ENCODE peak calls at places on chromosomes 11 and 22, in four cellular contexts. D, O, H and I are unnamed samples.

GRCh38 chr22:37198290-37199102 is 10.4 kb upstream of the C1QTNF6 start:
- DNase-seq in H (peak; percentile 80), O (peak; percentile 88), D (peak; percentile 87), I (peak; percentile 72)

GRCh38 chr22:31446208-31446607 is 43.4 kb downstream of the EIF4ENIF1 start:
- DNase-seq in H (no peak), O (no peak), D (no peak), I (no peak)

GRCh38 chr11:64173616-64174355 is 7.9 kb upstream of the MACROD1 start:
- DNase-seq in H (no peak), D (no peak), O (no peak), I (no peak)

GRCh38 chr22:38172489-38173155 is 9.0 kb downstream of the PLA2G6 start:
- DNase-seq in D (no peak), H (peak; percentile 66), O (no peak), I (no peak)

GRCh38 chr11:44842219-44842618 is 108.5 kb downstream of the TP53I11 start:
- DNase-seq in D (no peak), H (no peak), O (no peak), I (no peak)

GRCh38 chr11:125944350-125945010 is 1.4 kb upstream of the VSIG10L2 start:
- DNase-seq in H (no peak), D (no peak), O (no peak), I (no peak)

GRCh38 chr11:10305964-10306918 is 1.4 kb downstream of the ADM start:
- DNase-seq in D (peak; percentile 65), O (peak; percentile 38), H (no peak), I (peak; percentile 9)

GRCh38 chr11:93370260-93370659 is 39.7 kb downstream of the DEUP1 start:
- DNase-seq in D (no peak), H (no peak), O (no peak), I (no peak)

GRCh38 chr11:34052608-34053160 is 1.2 kb downstream of the CAPRIN1 start:
- DNase-seq in H (no peak), D (no peak), O (peak; percentile 36), I (peak; percentile 47)

GRCh38 chr11:110174645-110175310 is 81.6 kb downstream of the ZC3H12C start:
- DNase-seq in O (no peak), H (no peak), D (no peak), I (no peak)

GRCh38 chr11:12122083-12122482 is 11.7 kb downstream of the MICAL2 start:
- DNase-seq in D (peak; percentile 60), H (peak; percentile 32), O (peak; percentile 50), I (no peak)

GRCh38 chr22:26438006-26438405 is 8.9 kb downstream of the ASPHD2 start:
- DNase-seq in D (no peak), O (no peak), H (no peak), I (no peak)

GRCh38 chr11:83671295-83671694 is 385.1 kb upstream of the CCDC90B start:
- DNase-seq in D (no peak), H (no peak), O (no peak), I (no peak)

GRCh38 chr22:37267128-37267587 is 15.2 kb upstream of the CYTH4 start:
- DNase-seq in O (no peak), H (no peak), D (peak; percentile 86), I (peak; percentile 73)

GRCh38 chr11:47408598-47409439 is 429 bp downstream of the SLC39A13 start:
- DNase-seq in H (no peak), D (peak; percentile 49), O (peak; percentile 38), I (no peak)

GRCh38 chr11:117828641-117829368 is 4.3 kb upstream of the FXYD2 start:
- DNase-seq in O (peak; percentile 29), D (no peak), H (no peak), I (peak; percentile 44)

GRCh38 chr22:25141994-25142620 is 57.6 kb upstream of the CRYBB3 start:
- DNase-seq in D (no peak), O (no peak), H (no peak), I (no peak)

GRCh38 chr11:12249590-12250260 is 127.6 kb upstream of the PARVA start:
- DNase-seq in O (no peak), H (no peak), D (no peak), I (no peak)

GRCh38 chr22:19663821-19664325 is 50.4 kb upstream of the SEPTIN5 start:
- DNase-seq in H (no peak), O (no peak), D (no peak), I (peak; percentile 65)
- TF ChIP-seq HMGXB4 in H (no peak), O (no peak), D (no peak), I (no peak)

DNA sequence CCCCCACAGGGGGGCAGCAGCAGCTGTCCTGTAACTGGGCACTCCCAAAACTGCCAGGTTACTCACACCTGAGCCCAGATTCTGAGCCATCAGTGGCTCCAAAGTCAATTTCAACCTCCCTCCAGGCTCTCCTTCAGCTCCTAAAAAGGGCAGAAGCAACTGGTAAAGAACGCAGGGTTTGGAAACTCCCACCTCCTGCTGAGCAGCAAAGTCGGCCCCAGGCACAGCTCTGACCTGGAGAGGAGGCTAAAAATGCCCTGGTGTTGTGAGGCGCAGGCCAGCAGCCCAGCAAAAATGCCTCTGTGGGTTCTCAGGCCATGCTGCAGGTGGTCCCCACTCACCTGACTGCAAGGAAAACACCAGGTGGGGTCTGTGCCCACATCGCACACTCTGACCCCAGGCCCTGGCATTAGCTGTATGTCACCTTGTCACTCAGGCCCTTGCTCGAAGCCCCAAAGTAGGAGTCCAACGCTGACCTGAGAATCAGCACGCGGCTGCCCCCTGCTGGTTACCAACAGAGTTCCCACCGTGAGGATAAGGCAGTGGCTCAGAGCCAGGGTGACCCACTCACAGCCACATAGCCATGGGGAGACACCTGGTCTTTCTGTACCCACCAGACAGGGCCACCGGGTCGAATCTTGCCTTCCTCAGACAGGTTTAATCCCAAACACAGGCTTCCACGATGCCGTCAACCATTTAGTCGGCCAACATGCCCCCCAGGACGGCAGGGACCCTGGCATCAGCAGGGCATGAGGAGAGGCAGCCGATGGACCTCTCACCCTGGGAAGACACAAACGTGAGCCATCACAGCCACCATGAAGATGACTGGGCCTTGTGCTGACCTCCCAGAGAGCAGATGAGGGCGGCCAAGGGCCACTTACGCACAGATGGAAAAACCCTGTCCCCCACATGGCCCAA is 11.1 kb downstream of the POLR3H start:
- DNase-seq in H (peak; percentile 58), D (peak; percentile 87), O (peak; percentile 54), I (peak; percentile 43)
- TF ChIP-seq HMGXB4 in H (no peak), D (no peak), O (no peak), I (no peak)

GRCh38 chr11:3222941-3223905 is 4.6 kb upstream of the MRGPRG start:
- DNase-seq in D (no peak), H (no peak), O (no peak), I (no peak)
- TF ChIP-seq HMGXB4 in D (no peak), H (no peak), O (no peak), I (no peak)

GRCh38 chr11:128026596-128026995 is 560.8 kb downstream of the ETS1 start:
- DNase-seq in O (peak; percentile 37), H (no peak), D (no peak), I (no peak)

GRCh38 chr11:128021304-128022006 is 565.9 kb downstream of the ETS1 start:
- DNase-seq in H (no peak), D (peak; percentile 40), O (no peak), I (no peak)

GRCh38 chr11:128022761-128023160 is 564.6 kb downstream of the ETS1 start:
- DNase-seq in D (no peak), H (no peak), O (no peak), I (no peak)

GRCh38 chr11:128018692-128019091 is 568.7 kb downstream of the ETS1 start:
- DNase-seq in H (no peak), D (no peak), O (no peak), I (no peak)

GRCh38 chr11:128022007-128022368 is 565.4 kb downstream of the ETS1 start:
- DNase-seq in H (no peak), O (no peak), D (no peak), I (no peak)
- TF ChIP-seq HMGXB4 in H (no peak), O (no peak), D (no peak), I (no peak)

DNA sequence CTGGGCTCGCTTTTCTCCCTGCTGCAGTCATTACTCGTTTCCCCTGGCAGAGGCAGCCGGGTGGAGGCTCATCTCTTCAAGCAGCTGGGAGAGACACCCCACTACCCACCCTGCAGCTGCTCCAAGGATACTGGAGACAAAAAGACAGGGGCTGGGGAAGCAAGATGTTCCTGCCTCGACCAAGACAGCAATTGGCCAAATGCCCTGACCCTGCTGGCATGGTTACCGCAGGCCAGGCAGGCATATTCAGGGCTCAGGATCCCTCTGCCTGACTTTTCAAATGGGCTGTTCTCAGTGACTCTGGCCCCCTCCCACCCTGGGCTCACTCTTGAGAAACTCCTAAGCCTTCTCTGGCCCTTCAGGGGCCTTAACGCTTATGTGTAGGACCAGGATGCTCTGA is 6.8 kb upstream of the RGL4 start:
- DNase-seq in D (no peak), H (no peak), O (no peak), I (no peak)
- TF ChIP-seq HMGXB4 in D (no peak), H (no peak), O (no peak), I (no peak)

DNA sequence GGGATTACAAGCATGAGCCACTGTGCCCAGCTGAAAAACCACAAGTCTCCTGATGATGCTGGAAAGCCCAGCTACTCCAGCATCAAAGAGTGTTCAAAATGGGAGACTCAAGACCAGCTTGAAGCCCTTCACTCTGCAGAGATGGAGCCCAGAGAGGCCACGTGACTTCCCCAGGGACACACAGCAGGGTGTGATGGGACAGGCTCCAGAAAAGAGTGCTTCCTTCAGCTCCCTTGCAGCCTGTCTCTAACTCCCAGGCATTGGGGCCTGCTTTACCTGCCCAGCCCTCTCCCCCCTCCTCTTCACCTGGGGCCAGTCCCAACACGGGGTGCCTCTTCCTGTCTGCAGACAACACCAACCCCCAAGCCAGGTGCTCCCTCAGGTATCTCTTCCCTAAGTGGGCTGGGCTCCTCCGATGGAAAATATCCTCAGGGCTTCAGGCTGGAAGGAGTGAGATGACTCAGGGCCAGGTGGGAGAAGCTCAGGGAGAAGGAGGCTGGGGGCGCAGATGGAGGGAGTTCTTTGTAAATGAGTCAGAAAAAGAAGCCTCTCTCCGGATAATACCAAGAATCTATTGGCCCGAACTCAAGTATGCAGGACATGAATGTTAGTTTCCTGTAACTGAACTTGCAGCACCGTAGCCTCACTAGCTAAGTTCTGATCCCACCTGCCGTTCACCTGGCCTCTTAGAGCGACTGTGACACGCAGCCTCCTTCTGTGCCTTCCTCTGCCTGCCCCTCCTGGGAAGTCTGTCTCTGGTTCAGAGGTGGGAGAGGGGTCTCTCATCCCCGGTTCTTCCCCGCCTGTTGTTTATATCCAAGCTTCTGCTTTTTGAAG is 326.6 kb downstream of the MN1 start:
- DNase-seq in O (peak; percentile 68), H (no peak), D (peak; percentile 76), I (no peak)
- TF ChIP-seq HMGXB4 in O (no peak), H (no peak), D (no peak), I (no peak)